ENCODE peak calls at places on chromosome 14, in eight cellular contexts. P, I, V, T, B, E, J and Q are unnamed samples.

GRCh38 chr14:39015360-39015961 is 87.6 kb downstream of the SEC23A start:
- DNase-seq in P (no peak), I (no peak), V (peak), T (no peak), B (peak), E (peak), J (peak), Q (no peak)

GRCh38 chr14:51116682-51117081 is 21.8 kb upstream of the TRIM9 start:
- DNase-seq in P (no peak), I (no peak), V (no peak), T (no peak), B (no peak), E (no peak), J (no peak), Q (no peak)

GRCh38 chr14:64910847-64911495 is 3.3 kb upstream of the CHURC1 start:
- DNase-seq in P (no peak), I (no peak), V (peak), T (no peak), B (no peak), E (peak), J (peak), Q (no peak)

GRCh38 chr14:92472860-92473259 is 40.7 kb upstream of the RIN3 start:
- DNase-seq in P (no peak), I (no peak), V (no peak), T (no peak), B (no peak), E (no peak), J (no peak), Q (peak)

GRCh38 chr14:61196792-61197191 is 84.3 kb downstream of the TMEM30B start:
- DNase-seq in P (no peak), I (no peak), V (no peak), T (no peak), B (no peak), E (no peak), J (peak), Q (no peak)

GRCh38 chr14:102415671-102416070 is 52.9 kb downstream of the TECPR2 start:
- DNase-seq in P (no peak), I (no peak), V (no peak), T (no peak), B (no peak), E (no peak), J (no peak), Q (no peak)

GRCh38 chr14:101192661-101193000 is 289.1 kb upstream of the RTL1 start:
- DNase-seq in P (no peak), I (no peak), V (no peak), T (no peak), B (no peak), E (no peak), J (no peak), Q (peak)

GRCh38 chr14:99731536-99732435 is 47.7 kb downstream of the CYP46A1 start:
- DNase-seq in P (no peak), I (no peak), V (no peak), T (no peak), B (peak), E (no peak), J (no peak), Q (no peak)

GRCh38 chr14:99524804-99525698 is 43.8 kb downstream of the CCNK start:
- DNase-seq in P (no peak), I (no peak), V (peak), T (no peak), B (no peak), E (peak), J (peak), Q (no peak)

GRCh38 chr14:100384277-100384676 is 61.1 kb downstream of the SLC25A47 start:
- DNase-seq in P (no peak), I (no peak), V (no peak), T (no peak), B (no peak), E (no peak), J (no peak), Q (no peak)

GRCh38 chr14:49019467-49020100 is 566.6 kb downstream of the RPS29 start:
- DNase-seq in P (no peak), I (no peak), V (no peak), T (no peak), B (no peak), E (no peak), J (no peak), Q (no peak)

GRCh38 chr14:98185036-98185435 is 1087.0 kb downstream of the BCL11B start:
- DNase-seq in P (no peak), I (no peak), V (no peak), T (no peak), B (no peak), E (no peak), J (no peak), Q (no peak)

GRCh38 chr14:65080954-65081747 is 21.2 kb downstream of the MAX start:
- DNase-seq in P (no peak), I (no peak), V (no peak), T (no peak), B (no peak), E (peak), J (no peak), Q (no peak)

GRCh38 chr14:35374273-35374681 is 30.3 kb downstream of the NFKBIA start:
- DNase-seq in P (peak), I (no peak), V (peak), T (no peak), B (no peak), E (peak), J (peak), Q (no peak)

GRCh38 chr14:74161526-74162158 is 76.9 kb downstream of the LIN52 start:
- DNase-seq in P (no peak), I (no peak), V (no peak), T (no peak), B (no peak), E (no peak), J (no peak), Q (no peak)

GRCh38 chr14:104883681-104884361 is 18.8 kb downstream of the CEP170B start:
- DNase-seq in P (no peak), I (no peak), V (no peak), T (no peak), B (no peak), E (no peak), J (no peak), Q (no peak)
- TF ChIP-seq CTCF in P (no peak), I (no peak), V (no peak), T (no peak), B (no peak), E (no peak), J (no peak), Q (no peak)

GRCh38 chr14:69812725-69813124 is 15.7 kb upstream of the SLC10A1 start:
- DNase-seq in P (no peak), I (peak), V (no peak), T (no peak), B (no peak), E (no peak), J (no peak), Q (no peak)
- TF ChIP-seq CTCF in P (no peak), I (no peak), V (no peak), T (no peak), B (no peak), E (no peak), J (no peak), Q (peak)

GRCh38 chr14:86462193-86462592 is 932.2 kb downstream of the FLRT2 start:
- DNase-seq in P (no peak), I (no peak), V (peak), T (no peak), B (peak), E (peak), J (peak), Q (no peak)
- TF ChIP-seq CTCF in P (no peak), I (no peak), V (peak), T (peak), B (no peak), E (peak), J (no peak), Q (peak)

DNA sequence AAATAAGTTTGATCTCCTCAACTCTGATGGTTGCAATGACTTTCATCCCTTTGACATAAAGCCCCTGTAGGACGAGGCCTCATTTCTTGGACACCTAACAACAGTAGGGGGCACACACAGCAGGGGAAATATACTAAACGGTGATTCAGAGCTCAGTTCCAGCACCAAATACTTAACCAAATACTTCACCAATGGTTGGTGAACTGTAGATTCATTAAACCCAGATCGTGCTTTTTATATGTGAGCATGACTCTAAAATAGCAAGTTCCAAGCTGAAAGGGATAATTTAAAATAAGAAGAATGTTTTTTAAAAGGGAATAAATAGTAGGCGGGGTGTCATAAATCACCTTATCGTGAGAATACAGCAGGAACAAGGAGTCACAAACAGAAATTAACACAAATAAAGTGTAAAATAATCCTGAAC is 53.2 kb downstream of the ATG2B start:
- DNase-seq in P (no peak), I (no peak), V (peak), T (no peak), B (no peak), E (peak), J (peak), Q (no peak)
- TF ChIP-seq CTCF in P (no peak), I (no peak), V (no peak), T (no peak), B (no peak), E (peak), J (no peak), Q (peak)

GRCh38 chr14:77707724-77708408 is at the start of the genes ALKBH1 and SLIRP:
- DNase-seq in P (peak), I (peak), V (peak), T (peak), B (peak), E (peak), J (peak), Q (peak)
- TF ChIP-seq CTCF in P (no peak), I (no peak), V (no peak), T (no peak), B (no peak), E (no peak), J (no peak), Q (no peak)

GRCh38 chr14:83462759-83463158 is 1929.1 kb upstream of the SEL1L start:
- DNase-seq in P (no peak), I (no peak), V (no peak), T (no peak), B (no peak), E (no peak), J (no peak), Q (no peak)

GRCh38 chr14:83467811-83468210 is 1934.2 kb upstream of the SEL1L start:
- DNase-seq in P (no peak), I (no peak), V (peak), T (no peak), B (no peak), E (peak), J (no peak), Q (no peak)

GRCh38 chr14:83463500-83464098 is 1929.9 kb upstream of the SEL1L start:
- DNase-seq in P (peak), I (no peak), V (peak), T (peak), B (peak), E (peak), J (no peak), Q (no peak)
- TF ChIP-seq CTCF in P (peak), I (peak), V (peak), T (peak), B (peak), E (peak), J (no peak), Q (peak)

DNA sequence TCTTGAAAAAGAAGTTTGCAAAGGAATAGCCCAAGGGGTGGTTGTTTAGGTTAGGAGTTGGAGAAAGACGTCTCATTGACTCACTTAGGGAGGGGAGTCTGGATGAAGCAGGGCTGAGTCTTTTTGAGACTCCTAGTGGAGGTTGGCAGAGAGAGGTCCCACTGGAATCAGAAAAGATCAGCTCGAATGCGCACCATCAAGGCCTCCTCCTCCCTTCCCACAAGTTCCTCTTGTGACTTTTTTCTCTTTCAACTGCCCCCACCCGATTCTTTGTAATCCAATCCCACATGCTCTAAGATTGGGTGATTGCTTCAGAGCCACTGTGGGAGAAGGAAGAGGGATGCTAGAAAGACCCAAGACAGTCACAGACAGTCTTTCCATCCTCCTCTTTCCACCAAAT is 2.0 kb downstream of the ARHGEF40 start:
- DNase-seq in P (peak), I (no peak), V (peak), T (no peak), B (no peak), E (peak), J (no peak), Q (no peak)
- TF ChIP-seq CTCF in P (no peak), I (no peak), V (peak), T (no peak), B (no peak), E (peak), J (no peak), Q (no peak)